ENCODE peak calls at places on chromosome 13, in seven cellular contexts. I is NCI-H748 treated with DMSO at 0.1 percent for 48 hours; V is adrenal gland; M is effector CD4-positive, alpha-beta T cell; X is stimulated activated CD8-positive, alpha-beta memory T cell treated with anti-CD3 and anti-CD28 coated beads, Interleukin-4, amount 100 ng/mL, for 1 hour; U is vagina; Y is left cardiac atrium. L is an unnamed sample.

GRCh38 chr13:30743319-30744055 is 8.1 kb downstream of the ALOX5AP start:
- DNase-seq in Y (peak), U (peak), M (no peak), V (peak), X (no peak), I (no peak), L (peak)

GRCh38 chr13:69681722-69682121 is 425.9 kb upstream of the ATXN8OS start:
- DNase-seq in M (no peak), I (no peak), X (no peak), Y (no peak), U (no peak), V (no peak), L (no peak)

GRCh38 chr13:18992791-18993190 is 188.8 kb downstream of the TUBA3C start:
- DNase-seq in X (no peak), U (no peak), Y (no peak), I (no peak), M (no peak), V (peak), L (no peak)

GRCh38 chr13:111972261-111972780 is 94.6 kb upstream of the SOX1 start:
- DNase-seq in I (no peak), V (no peak), X (no peak), U (no peak), M (no peak), Y (no peak), L (no peak)

GRCh38 chr13:19183676-19184075 is 2.1 kb upstream of the TUBA3C start:
- DNase-seq in Y (no peak), U (peak), I (no peak), V (no peak), M (no peak), X (no peak), L (no peak)

GRCh38 chr13:20676213-20676612 is 27.3 kb upstream of the IL17D start:
- DNase-seq in V (no peak), M (no peak), X (no peak), I (no peak), Y (no peak), U (no peak), L (no peak)

GRCh38 chr13:112696001-112696868 is 6.4 kb downstream of the ATP11A start:
- DNase-seq in Y (no peak), U (no peak), M (no peak), I (no peak), V (no peak), X (no peak), L (no peak)

GRCh38 chr13:113117335-113117872 is 5.2 kb upstream of the F10 start:
- DNase-seq in X (no peak), I (no peak), V (peak), U (no peak), M (no peak), Y (peak), L (peak)

GRCh38 chr13:51811920-51812328 is 8.0 kb upstream of the DHRS12 start:
- DNase-seq in U (no peak), I (no peak), X (no peak), M (no peak), V (no peak), Y (no peak), L (no peak)

GRCh38 chr13:101092985-101093384 is 323.3 kb downstream of the NALCN start:
- DNase-seq in V (no peak), Y (no peak), M (no peak), U (no peak), I (no peak), X (no peak), L (peak)

GRCh38 chr13:37729876-37730275 is 131.3 kb upstream of the POSTN start:
- DNase-seq in M (no peak), I (no peak), U (no peak), V (no peak), X (no peak), Y (no peak), L (no peak)

GRCh38 chr13:32147193-32147592 is 115.6 kb downstream of the FRY start:
- DNase-seq in X (no peak), I (no peak), M (no peak), U (no peak), Y (no peak), V (no peak), L (no peak)

GRCh38 chr13:66224644-66225043 is 1005.5 kb downstream of the PCDH9 start:
- DNase-seq in U (no peak), I (no peak), Y (no peak), X (no peak), M (no peak), V (no peak), L (no peak)

GRCh38 chr13:41909524-41909923 is 51.4 kb downstream of the VWA8 start:
- DNase-seq in I (no peak), M (no peak), U (no peak), X (no peak), V (no peak), Y (no peak), L (no peak)

GRCh38 chr13:71864981-71865857 is 1.8 kb downstream of the DACH1 start:
- DNase-seq in V (no peak), X (no peak), Y (peak), U (no peak), I (peak), M (no peak), L (peak)

GRCh38 chr13:32988588-32989256 is 27.5 kb upstream of the KL start:
- DNase-seq in U (no peak), M (no peak), Y (no peak), I (no peak), X (no peak), V (no peak), L (peak)